ENCODE peak calls at places on chromosome 3, in four cellular contexts. One of them, this sample, is unnamed.

GRCh38 chr3:37279858-37280257 is 105.5 kb upstream of the LRRFIP2 start:
- DNase-seq in AG04450: no peak
- DNase-seq in HTR-8/SVneo: no peak
- DNase-seq in NCI-H2029 treated with DMSO at 0.1 percent for 48 hours: no peak
- DNase-seq in this sample: no peak

GRCh38 chr3:183895296-183895695 is 10.6 kb upstream of the PARL start:
- DNase-seq in AG04450: peak
- DNase-seq in HTR-8/SVneo: peak
- DNase-seq in NCI-H2029 treated with DMSO at 0.1 percent for 48 hours: peak
- DNase-seq in this sample: peak

GRCh38 chr3:31010491-31010890 is 116.0 kb upstream of the GADL1 start:
- DNase-seq in AG04450: no peak
- DNase-seq in HTR-8/SVneo: peak
- DNase-seq in NCI-H2029 treated with DMSO at 0.1 percent for 48 hours: no peak
- DNase-seq in this sample: no peak

GRCh38 chr3:188286087-188286513 is 132.1 kb downstream of the LPP start:
- DNase-seq in AG04450: peak
- DNase-seq in HTR-8/SVneo: peak
- DNase-seq in NCI-H2029 treated with DMSO at 0.1 percent for 48 hours: no peak
- DNase-seq in this sample: peak

GRCh38 chr3:107663266-107663665 is 140.5 kb downstream of the BBX start:
- DNase-seq in AG04450: no peak
- DNase-seq in HTR-8/SVneo: no peak
- DNase-seq in NCI-H2029 treated with DMSO at 0.1 percent for 48 hours: no peak
- DNase-seq in this sample: no peak

GRCh38 chr3:44932986-44933944 is 42.7 kb downstream of the ZDHHC3 start:
- DNase-seq in AG04450: no peak
- DNase-seq in HTR-8/SVneo: no peak
- DNase-seq in NCI-H2029 treated with DMSO at 0.1 percent for 48 hours: no peak
- DNase-seq in this sample: no peak

GRCh38 chr3:32283304-32283703 is 44.8 kb downstream of the CMTM8 start:
- DNase-seq in AG04450: no peak
- DNase-seq in HTR-8/SVneo: no peak
- DNase-seq in NCI-H2029 treated with DMSO at 0.1 percent for 48 hours: no peak
- DNase-seq in this sample: no peak

GRCh38 chr3:12545473-12545791 is at the start of gene MKRN2OS:
- DNase-seq in AG04450: no peak
- DNase-seq in HTR-8/SVneo: no peak
- DNase-seq in NCI-H2029 treated with DMSO at 0.1 percent for 48 hours: peak
- DNase-seq in this sample: peak

GRCh38 chr3:114622001-114622400 is 328.2 kb downstream of the TIGIT start:
- DNase-seq in AG04450: no peak
- DNase-seq in HTR-8/SVneo: no peak
- DNase-seq in NCI-H2029 treated with DMSO at 0.1 percent for 48 hours: no peak
- DNase-seq in this sample: no peak

GRCh38 chr3:159764211-159765024 is 224.2 kb upstream of the IL12A start:
- DNase-seq in AG04450: peak
- DNase-seq in HTR-8/SVneo: no peak
- DNase-seq in NCI-H2029 treated with DMSO at 0.1 percent for 48 hours: no peak
- DNase-seq in this sample: no peak

GRCh38 chr3:101835676-101836075 is 13.6 kb upstream of the NFKBIZ start:
- DNase-seq in AG04450: no peak
- DNase-seq in HTR-8/SVneo: no peak
- DNase-seq in NCI-H2029 treated with DMSO at 0.1 percent for 48 hours: no peak
- DNase-seq in this sample: no peak

GRCh38 chr3:131110087-131110486 is 83.4 kb downstream of the NEK11 start:
- DNase-seq in AG04450: no peak
- DNase-seq in HTR-8/SVneo: peak
- DNase-seq in NCI-H2029 treated with DMSO at 0.1 percent for 48 hours: no peak
- DNase-seq in this sample: no peak

GRCh38 chr3:171213178-171213577 is 186.7 kb upstream of the SLC2A2 start:
- DNase-seq in AG04450: no peak
- DNase-seq in HTR-8/SVneo: no peak
- DNase-seq in NCI-H2029 treated with DMSO at 0.1 percent for 48 hours: no peak
- DNase-seq in this sample: no peak

GRCh38 chr3:31953091-31953490 is 28.0 kb downstream of the OSBPL10 start:
- DNase-seq in AG04450: no peak
- DNase-seq in HTR-8/SVneo: no peak
- DNase-seq in NCI-H2029 treated with DMSO at 0.1 percent for 48 hours: no peak
- DNase-seq in this sample: no peak

GRCh38 chr3:134605506-134605905 is 45.3 kb downstream of the KY start:
- DNase-seq in AG04450: no peak
- DNase-seq in HTR-8/SVneo: no peak
- DNase-seq in NCI-H2029 treated with DMSO at 0.1 percent for 48 hours: no peak
- DNase-seq in this sample: no peak

GRCh38 chr3:195802261-195802701 is 9.4 kb downstream of the MUC4 start:
- DNase-seq in AG04450: no peak
- DNase-seq in HTR-8/SVneo: no peak
- DNase-seq in NCI-H2029 treated with DMSO at 0.1 percent for 48 hours: no peak
- DNase-seq in this sample: no peak

GRCh38 chr3:97340940-97341339 is 423.6 kb upstream of the ARL6 start:
- DNase-seq in AG04450: no peak
- DNase-seq in HTR-8/SVneo: no peak
- DNase-seq in NCI-H2029 treated with DMSO at 0.1 percent for 48 hours: no peak
- DNase-seq in this sample: no peak

GRCh38 chr3:124520970-124521369 is 209.3 kb upstream of the UMPS start:
- DNase-seq in AG04450: no peak
- DNase-seq in HTR-8/SVneo: no peak
- DNase-seq in NCI-H2029 treated with DMSO at 0.1 percent for 48 hours: peak
- DNase-seq in this sample: no peak

GRCh38 chr3:99938270-99938955 is 120.8 kb downstream of the CMSS1 start:
- DNase-seq in AG04450: no peak
- DNase-seq in HTR-8/SVneo: no peak
- DNase-seq in NCI-H2029 treated with DMSO at 0.1 percent for 48 hours: no peak
- DNase-seq in this sample: no peak

GRCh38 chr3:105951043-105951442 is 82.2 kb upstream of the CBLB start:
- DNase-seq in AG04450: no peak
- DNase-seq in HTR-8/SVneo: no peak
- DNase-seq in NCI-H2029 treated with DMSO at 0.1 percent for 48 hours: no peak
- DNase-seq in this sample: no peak

GRCh38 chr3:101571028-101571895 is 2.7 kb upstream of the PCNP start:
- DNase-seq in AG04450: no peak
- DNase-seq in HTR-8/SVneo: no peak
- DNase-seq in NCI-H2029 treated with DMSO at 0.1 percent for 48 hours: no peak
- DNase-seq in this sample: no peak

GRCh38 chr3:24287728-24288450 is 206.8 kb downstream of the THRB start:
- DNase-seq in AG04450: no peak
- DNase-seq in HTR-8/SVneo: no peak
- DNase-seq in NCI-H2029 treated with DMSO at 0.1 percent for 48 hours: no peak
- DNase-seq in this sample: no peak

GRCh38 chr3:97979610-97980009 is 7.4 kb upstream of the RIOX2 start:
- DNase-seq in AG04450: no peak
- DNase-seq in HTR-8/SVneo: no peak
- DNase-seq in NCI-H2029 treated with DMSO at 0.1 percent for 48 hours: no peak
- DNase-seq in this sample: no peak

GRCh38 chr3:141372656-141373055 is 4.4 kb downstream of the ZBTB38 start:
- DNase-seq in AG04450: no peak
- DNase-seq in HTR-8/SVneo: no peak
- DNase-seq in NCI-H2029 treated with DMSO at 0.1 percent for 48 hours: no peak
- DNase-seq in this sample: no peak